ENCODE peak calls at places on chromosomes 2 and 18, in six cellular contexts. W, K, R, Z, X and E are unnamed samples.
A peak's percentile ranks its signal among the peaks of the same experiment; 100 is the strongest.

GRCh38 chr2:49035477-49035876 is 118.8 kb downstream of the FSHR start:
- DNase-seq in X (no peak), W (no peak), R (no peak), K (no peak), Z (no peak), E (no peak)

GRCh38 chr2:222193328-222194008 is 105.3 kb downstream of the PAX3 start:
- DNase-seq in W (no peak), Z (no peak), R (no peak), K (no peak), X (peak; percentile 46), E (no peak)

GRCh38 chr2:12948231-12948962 is 231.7 kb downstream of the TRIB2 start:
- DNase-seq in W (no peak), K (peak; percentile 70), X (peak; percentile 19), Z (peak; percentile 49), R (no peak), E (no peak)

GRCh38 chr2:100992262-100992661 is 9.8 kb upstream of the RPL31 start:
- DNase-seq in K (no peak), W (no peak), X (no peak), Z (no peak), R (no peak), E (no peak)

GRCh38 chr2:177161741-177162440 is 50.7 kb upstream of the HNRNPA3 start:
- DNase-seq in Z (peak; percentile 9), W (peak; percentile 28), X (no peak), R (no peak), K (peak; percentile 83), E (no peak)

GRCh38 chr18:67520276-67521035 is 3.9 kb upstream of the DSEL start:
- DNase-seq in Z (peak; percentile 68), K (peak; percentile 83), R (no peak), W (no peak), X (no peak), E (no peak)

GRCh38 chr18:22560797-22561196 is 143.1 kb upstream of the CTAGE1 start:
- DNase-seq in K (no peak), R (no peak), Z (no peak), X (no peak), W (no peak), E (no peak)

GRCh38 chr2:150011336-150011735 is 423.8 kb upstream of the MMADHC start:
- DNase-seq in X (no peak), R (no peak), K (no peak), Z (peak; percentile 25), W (no peak), E (no peak)

GRCh38 chr2:239944706-239945551 is 80.2 kb downstream of the NDUFA10 start:
- DNase-seq in W (no peak), K (no peak), X (peak; percentile 69), Z (no peak), R (no peak), E (no peak)

GRCh38 chr2:122070241-122070731 is 314.8 kb downstream of the TSN start:
- DNase-seq in R (no peak), K (peak; percentile 50), W (no peak), Z (peak; percentile 91), X (peak; percentile 69), E (no peak)

GRCh38 chr2:9648821-9649220 is 18.0 kb upstream of the YWHAQ start:
- DNase-seq in R (no peak), X (no peak), Z (no peak), K (no peak), W (peak; percentile 79), E (no peak)

GRCh38 chr2:196131949-196132925 is 39.1 kb downstream of the STK17B start:
- DNase-seq in X (peak; percentile 81), Z (peak; percentile 23), K (peak; percentile 42), W (peak; percentile 30), R (no peak), E (no peak)

GRCh38 chr18:76821356-76821874 is 942 bp upstream of the ZNF236 start:
- DNase-seq in K (no peak), X (no peak), W (peak; percentile 13), R (no peak), Z (no peak), E (no peak)

GRCh38 chr2:16134436-16135165 is 194.3 kb downstream of the MYCN start:
- DNase-seq in K (no peak), Z (no peak), R (no peak), X (no peak), W (no peak), E (no peak)

GRCh38 chr2:84526562-84526961 is 10.3 kb downstream of the DNAH6 start:
- DNase-seq in K (peak; percentile 40), Z (peak; percentile 2), X (peak; percentile 21), R (no peak), W (no peak), E (no peak)

GRCh38 chr2:50607746-50608145 is 424.2 kb downstream of the NRXN1 start:
- DNase-seq in R (no peak), Z (no peak), K (no peak), W (no peak), X (no peak), E (no peak)

GRCh38 chr2:221203138-221203537 is 369.0 kb downstream of the EPHA4 start:
- DNase-seq in Z (no peak), X (no peak), K (no peak), W (peak; percentile 54), R (no peak), E (no peak)

GRCh38 chr18:23228102-23229051 is 93.1 kb downstream of the CABLES1 start:
- DNase-seq in W (peak; percentile 95), Z (peak; percentile 69), X (peak; percentile 21), K (peak; percentile 68), R (no peak), E (no peak)

GRCh38 chr2:54568876-54569298 is 112.8 kb downstream of the SPTBN1 start:
- DNase-seq in Z (no peak), W (peak; percentile 52), K (no peak), X (no peak), R (no peak), E (no peak)

GRCh38 chr18:23225518-23225917 is 90.2 kb downstream of the CABLES1 start:
- DNase-seq in Z (peak; percentile 98), X (no peak), R (no peak), W (no peak), K (peak; percentile 96), E (no peak)

GRCh38 chr2:238652053-238652770 is 195.7 kb upstream of the TWIST2 start:
- DNase-seq in X (no peak), W (no peak), K (no peak), Z (no peak), R (no peak), E (no peak)

GRCh38 chr2:239143858-239144712 is 256.7 kb downstream of the HDAC4 start:
- DNase-seq in X (peak; percentile 69), Z (peak; percentile 30), K (peak; percentile 69), W (no peak), R (peak; percentile 28), E (no peak)

GRCh38 chr2:28408764-28409599 is 16.3 kb downstream of the FOSL2 start:
- DNase-seq in R (no peak), W (no peak), Z (peak; percentile 97), K (peak; percentile 47), X (no peak), E (no peak)

GRCh38 chr2:28412625-28413151 is 20.0 kb downstream of the FOSL2 start:
- DNase-seq in Z (no peak), W (no peak), R (no peak), K (no peak), X (no peak), E (no peak)

GRCh38 chr2:28413152-28413895 is 20.7 kb downstream of the FOSL2 start:
- DNase-seq in K (no peak), W (no peak), Z (no peak), R (no peak), X (peak; percentile 57), E (no peak)

GRCh38 chr2:28411956-28412609 is 19.4 kb downstream of the FOSL2 start:
- DNase-seq in W (no peak), X (no peak), K (no peak), Z (no peak), R (no peak), E (no peak)

DNA sequence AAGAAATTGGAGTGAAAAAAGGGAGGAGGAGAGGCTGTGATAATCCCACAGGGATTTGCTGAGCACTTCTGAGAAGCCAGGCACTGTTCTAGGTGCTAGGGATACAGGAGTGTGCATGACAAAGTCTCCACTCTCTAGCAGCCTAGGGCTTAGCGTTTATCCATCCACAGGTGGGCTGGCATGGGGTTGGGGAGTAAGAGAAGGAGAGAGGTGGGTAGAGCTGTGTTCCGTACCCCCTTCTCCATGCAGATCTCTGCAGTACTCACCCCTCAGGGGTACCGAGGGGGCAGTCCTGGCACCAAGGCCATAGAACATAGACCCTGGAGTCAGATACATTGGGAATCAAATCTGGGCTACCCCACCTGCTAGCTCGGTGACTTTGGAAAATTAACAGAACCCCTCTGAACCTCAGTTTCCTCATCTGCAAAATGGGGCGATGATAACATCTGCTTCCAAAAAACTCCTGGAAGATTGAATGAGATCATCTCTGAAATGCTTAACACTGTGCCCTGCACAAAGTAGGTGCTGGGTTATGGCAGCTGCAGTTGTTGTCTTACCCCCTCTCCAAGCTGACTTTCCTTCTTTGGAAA is 18.6 kb downstream of the FOSL2 start:
- DNase-seq in K (no peak), W (no peak), X (no peak), R (no peak), Z (no peak), E (no peak)
- H3K36me3 ChIP-seq in K (peaks cover 79% of the 10 kb centered on the region), W (no peaks in the 10 kb centered on the region), X (no peaks in the 10 kb centered on the region), R (peaks cover 73% of the 10 kb centered on the region), Z (peaks cover 63% of the 10 kb centered on the region), E (peaks cover 58% of the 10 kb centered on the region)

DNA sequence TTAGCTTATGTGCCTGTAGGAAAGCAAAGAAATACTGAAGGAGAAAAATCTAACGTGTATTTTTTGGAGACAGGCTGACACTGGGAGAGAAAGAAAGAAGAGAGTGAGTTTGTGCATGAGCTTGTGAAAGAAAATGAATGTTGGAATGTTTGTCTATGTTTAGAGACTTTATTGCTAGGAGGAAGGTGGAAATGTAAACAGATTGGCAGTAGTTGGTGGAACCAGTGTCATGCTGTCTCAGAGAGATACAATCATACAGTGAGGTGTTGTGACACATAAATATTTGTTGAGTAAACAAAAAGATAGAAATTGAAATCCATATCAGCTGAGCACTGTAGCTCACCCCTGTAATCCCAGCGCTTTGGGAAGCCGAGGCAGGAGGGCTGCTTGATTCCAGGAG is 222.2 kb upstream of the MEIS1 start:
- DNase-seq in K (no peak), Z (no peak), W (no peak), R (no peak), X (no peak), E (no peak)
- H3K4me2 ChIP-seq in K (no peak overlapping the region), Z (no peak overlapping the region), W (no peak overlapping the region), R (no peak overlapping the region), X (no peak overlapping the region), E (no peak overlapping the region)

DNA sequence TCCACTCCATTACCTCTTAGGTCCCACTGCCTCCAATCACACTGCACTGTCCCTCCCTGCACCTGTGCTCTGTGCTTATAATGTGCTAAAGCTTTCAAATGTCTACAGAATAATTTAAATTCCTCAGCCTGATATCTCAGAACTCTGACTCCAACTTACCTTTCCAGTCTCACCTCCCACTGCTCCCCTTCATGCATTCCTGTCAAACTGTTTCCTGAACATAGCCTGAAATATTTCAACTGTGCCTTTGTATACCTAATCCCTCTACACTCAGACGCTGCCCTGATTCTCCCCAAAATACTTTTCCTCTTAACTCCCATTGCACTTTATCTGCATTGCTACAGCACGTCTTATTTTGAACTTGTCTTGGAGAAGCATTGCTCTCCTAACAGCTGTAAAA is 40.5 kb downstream of the CHMP3 start:
- DNase-seq in R (no peak), W (no peak), Z (no peak), K (no peak), X (no peak), E (no peak)
- H3K36me3 ChIP-seq in R (peaks cover 20% of the 10 kb centered on the region), W (no peaks in the 10 kb centered on the region), Z (no peaks in the 10 kb centered on the region), K (peaks cover 9% of the 10 kb centered on the region), X (no peaks in the 10 kb centered on the region), E (peaks cover 3% of the 10 kb centered on the region)

DNA sequence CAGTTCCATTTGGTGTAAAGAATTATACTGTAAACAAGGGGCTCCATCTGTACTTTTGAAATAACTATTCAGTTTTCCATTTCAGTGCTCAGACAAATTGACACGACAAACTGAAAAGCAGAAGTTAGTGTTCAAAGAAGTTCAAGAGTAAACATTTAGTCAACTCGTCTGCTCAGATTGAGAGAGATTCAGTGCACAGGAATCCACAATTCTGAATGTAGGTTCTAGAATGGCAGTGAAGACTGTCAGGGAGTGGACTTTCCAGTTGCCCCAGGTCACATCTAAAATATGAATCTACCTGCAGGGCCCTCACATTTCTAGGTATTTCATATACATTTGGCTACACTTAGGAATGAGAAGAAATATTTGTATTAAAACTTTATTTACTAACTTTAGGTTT is 322.3 kb upstream of the TCF4 start:
- DNase-seq in K (no peak), R (no peak), W (no peak), X (no peak), Z (no peak), E (no peak)
- H3K4me2 ChIP-seq in K (no peak overlapping the region), R (no peak overlapping the region), W (no peak overlapping the region), X (no peak overlapping the region), Z (no peak overlapping the region), E (no peak overlapping the region)